ENCODE peak calls at places on chromosomes 5 and 9, in eight cellular contexts. Q, N, V, Y, X, I, W and Z are unnamed samples.

GRCh38 chr5:86918246-86918645 is 300.5 kb downstream of the COX7C start:
- DNase-seq in Q (no peak), N (no peak), V (peak; percentile 3), Y (no peak), X (no peak), I (no peak), W (no peak), Z (no peak)

GRCh38 chr5:16480144-16480543 is 14.5 kb upstream of the ZNF622 start:
- DNase-seq in Q (no peak), N (no peak), V (no peak), Y (no peak), X (no peak), I (no peak), W (no peak), Z (no peak)

GRCh38 chr9:22108581-22109370 is 99.7 kb upstream of the CDKN2B start:
- DNase-seq in Q (no peak), N (no peak), V (peak; percentile 42), Y (no peak), X (no peak), I (no peak), W (no peak), Z (peak; percentile 48)

GRCh38 chr9:18821794-18822193 is 211.2 kb downstream of the SAXO1 start:
- DNase-seq in Q (no peak), N (peak; percentile 8), V (no peak), Y (no peak), X (no peak), I (no peak), W (peak; percentile 4), Z (no peak)

GRCh38 chr5:140141241-140141640 is 15.5 kb downstream of the IGIP start:
- DNase-seq in Q (no peak), N (peak; percentile 60), V (peak; percentile 40), Y (no peak), X (no peak), I (no peak), W (peak; percentile 34), Z (peak; percentile 72)

GRCh38 chr9:118829334-118829733 is 539.9 kb downstream of the BRINP1 start:
- DNase-seq in Q (no peak), N (peak; percentile 11), V (peak; percentile 30), Y (no peak), X (no peak), I (no peak), W (no peak), Z (peak; percentile 59)

GRCh38 chr9:129383005-129383414 is 204.9 kb upstream of the IER5L start:
- DNase-seq in Q (no peak), N (peak; percentile 15), V (no peak), Y (peak; percentile 23), X (no peak), I (peak; percentile 93), W (no peak), Z (peak; percentile 42)

GRCh38 chr5:180920710-180921109 is 21.8 kb downstream of the BTNL8 start:
- DNase-seq in Q (no peak), N (no peak), V (no peak), Y (no peak), X (no peak), I (no peak), W (no peak), Z (no peak)

GRCh38 chr9:134655591-134656333 is 14.2 kb downstream of the COL5A1 start:
- DNase-seq in Q (no peak), N (no peak), V (no peak), Y (no peak), X (no peak), I (no peak), W (no peak), Z (no peak)

GRCh38 chr5:147844846-147845245 is 13.4 kb upstream of the SPINK1 start:
- DNase-seq in Q (no peak), N (no peak), V (no peak), Y (no peak), X (no peak), I (no peak), W (no peak), Z (no peak)

GRCh38 chr9:135209852-135210251 is 122.4 kb downstream of the OLFM1 start:
- DNase-seq in Q (no peak), N (no peak), V (no peak), Y (no peak), X (no peak), I (no peak), W (no peak), Z (peak; percentile 25)

GRCh38 chr5:80057121-80057520 is 22.0 kb downstream of the THBS4 start:
- DNase-seq in Q (no peak), N (no peak), V (no peak), Y (no peak), X (no peak), I (no peak), W (no peak), Z (no peak)

GRCh38 chr5:75363726-75364495 is 26.9 kb downstream of the HMGCR start:
- DNase-seq in Q (peak; percentile 68), N (no peak), V (no peak), Y (peak; percentile 13), X (no peak), I (no peak), W (no peak), Z (no peak)

GRCh38 chr9:91560301-91560700 is 136.7 kb upstream of the NFIL3 start:
- DNase-seq in Q (peak; percentile 10), N (peak; percentile 86), V (no peak), Y (no peak), X (no peak), I (no peak), W (no peak), Z (peak; percentile 46)

GRCh38 chr5:534743-535671 is 10.8 kb upstream of the SLC9A3 start:
- DNase-seq in Q (no peak), N (no peak), V (no peak), Y (no peak), X (no peak), I (no peak), W (no peak), Z (no peak)

GRCh38 chr9:112925058-112925641 is 34.5 kb upstream of the SLC46A2 start:
- DNase-seq in Q (no peak), N (peak; percentile 30), V (peak; percentile 63), Y (peak; percentile 45), X (peak; percentile 14), I (peak; percentile 69), W (no peak), Z (peak; percentile 50)